ENCODE peak calls at places on chromosome 14, in nine cellular contexts. T is body of pancreas, D is upper lobe of right lung, Q is IMR-90, X is Peyer's patch, P is gastrocnemius medialis, A is lung, C is breast epithelium, V is H1. R is an unnamed sample. For H3K36me3 and H3K27me3, the result is how much of the 10 kb centered on the place peaks cover.

GRCh38 chr14:32307881-32308582 is 21.1 kb upstream of the AKAP6 start:
- DNase-seq in T (peak), D (no peak), Q (no peak), X (peak), P (no peak), A (no peak), C (no peak), V (no peak), R (no peak)

GRCh38 chr14:70955543-70956480 is 48.6 kb downstream of the PCNX1 start:
- DNase-seq in T (no peak), D (no peak), Q (peak), X (no peak), P (no peak), A (no peak), C (no peak), V (no peak), R (no peak)

GRCh38 chr14:68774771-68775613 is 17.9 kb downstream of the ZFP36L1 start:
- DNase-seq in T (peak), D (peak), Q (peak), X (no peak), P (peak), A (no peak), C (peak), V (no peak), R (no peak)

GRCh38 chr14:60721331-60722162 is 2.6 kb downstream of the SIX4 start:
- DNase-seq in T (peak), D (peak), Q (peak), X (peak), P (peak), A (peak), C (no peak), V (peak), R (no peak)

GRCh38 chr14:24271134-24271833 is at the start of gene RABGGTA:
- DNase-seq in T (peak), D (peak), Q (peak), X (peak), P (peak), A (peak), C (peak), V (peak), R (peak)

GRCh38 chr14:53044486-53044885 is 93.6 kb upstream of the FERMT2 start:
- DNase-seq in T (no peak), D (no peak), Q (peak), X (no peak), P (no peak), A (no peak), C (no peak), V (no peak), R (no peak)

GRCh38 chr14:53055003-53055402 is 98.1 kb downstream of the DDHD1 start:
- DNase-seq in T (no peak), D (no peak), Q (peak), X (no peak), P (no peak), A (no peak), C (no peak), V (no peak), R (no peak)

GRCh38 chr14:65277580-65278270 is 134.8 kb upstream of the FUT8 start:
- DNase-seq in T (no peak), D (no peak), Q (no peak), X (no peak), P (no peak), A (no peak), C (no peak), V (no peak), R (no peak)

GRCh38 chr14:61544448-61545202 is 150.7 kb upstream of the HIF1A start:
- DNase-seq in T (no peak), D (no peak), Q (no peak), X (no peak), P (no peak), A (no peak), C (no peak), V (no peak), R (no peak)

GRCh38 chr14:71206766-71207371 is 299.6 kb downstream of the PCNX1 start:
- DNase-seq in T (peak), D (no peak), Q (peak), X (no peak), P (no peak), A (no peak), C (peak), V (no peak), R (peak)

GRCh38 chr14:44847910-44848309 is 113.8 kb downstream of the KLHL28 start:
- DNase-seq in T (no peak), D (no peak), Q (peak), X (no peak), P (no peak), A (no peak), C (no peak), V (no peak), R (no peak)

GRCh38 chr14:37051680-37052079 is 120.7 kb downstream of the SLC25A21 start:
- DNase-seq in T (peak), D (no peak), Q (no peak), X (peak), P (no peak), A (no peak), C (no peak), V (no peak), R (no peak)

GRCh38 chr14:64719601-64720000 is 15.4 kb downstream of the PLEKHG3 start:
- DNase-seq in T (peak), D (no peak), Q (no peak), X (peak), P (no peak), A (no peak), C (no peak), V (no peak), R (no peak)

GRCh38 chr14:65164068-65164824 is 61.9 kb upstream of the MAX start:
- DNase-seq in T (peak), D (no peak), Q (peak), X (no peak), P (no peak), A (no peak), C (no peak), V (no peak), R (no peak)

GRCh38 chr14:92539419-92539818 is 25.8 kb downstream of the RIN3 start:
- DNase-seq in T (no peak), D (no peak), Q (peak), X (peak), P (no peak), A (no peak), C (no peak), V (no peak), R (no peak)

GRCh38 chr14:68137704-68138619 is 318.4 kb downstream of the RAD51B start:
- DNase-seq in T (peak), D (no peak), Q (peak), X (no peak), P (peak), A (peak), C (peak), V (peak), R (peak)

GRCh38 chr14:62696261-62696968 is 348.8 kb downstream of the KCNH5 start:
- DNase-seq in T (no peak), D (no peak), Q (no peak), X (no peak), P (no peak), A (no peak), C (no peak), V (peak), R (no peak)

GRCh38 chr14:24032727-24033418 is 18.9 kb upstream of the CARMIL3 start:
- DNase-seq in T (peak), D (no peak), Q (peak), X (no peak), P (peak), A (peak), C (no peak), V (no peak), R (peak)

GRCh38 chr14:69716483-69717187 is 50.3 kb upstream of the SRSF5 start:
- DNase-seq in T (no peak), D (no peak), Q (peak), X (no peak), P (no peak), A (no peak), C (peak), V (no peak), R (no peak)

GRCh38 chr14:35365130-35366047 is 39.2 kb downstream of the NFKBIA start:
- DNase-seq in T (peak), D (peak), Q (peak), X (peak), P (peak), A (peak), C (peak), V (no peak), R (peak)

GRCh38 chr14:72904840-72905561 is 11.1 kb upstream of the DPF3 start:
- DNase-seq in T (peak), D (no peak), Q (peak), X (no peak), P (peak), A (peak), C (peak), V (peak), R (peak)

GRCh38 chr14:77459072-77459723 is 1.3 kb downstream of the AHSA1 start:
- DNase-seq in T (peak), D (no peak), Q (peak), X (no peak), P (no peak), A (peak), C (no peak), V (peak), R (peak)

GRCh38 chr14:97584528-97584927 is 787.3 kb downstream of the VRK1 start:
- DNase-seq in T (no peak), D (no peak), Q (no peak), X (no peak), P (no peak), A (no peak), C (no peak), V (no peak), R (no peak)

GRCh38 chr14:66288511-66288910 is 197.7 kb upstream of the CCDC196 start:
- DNase-seq in T (no peak), D (no peak), Q (no peak), X (no peak), P (no peak), A (no peak), C (no peak), V (no peak), R (no peak)

GRCh38 chr14:66105819-66106218 is 380.4 kb upstream of the CCDC196 start:
- DNase-seq in T (no peak), D (no peak), Q (no peak), X (no peak), P (no peak), A (no peak), C (no peak), V (no peak), R (no peak)

GRCh38 chr14:22549304-22549962 is 39.6 kb downstream of the DAD1 start:
- DNase-seq in T (no peak), D (no peak), Q (no peak), X (no peak), P (no peak), A (no peak), C (no peak), V (no peak), R (no peak)
- H3K36me3 ChIP-seq in T (under half), D (under half), Q (under half), X (under half), P (under half), A (under half), C (under half), V (under half), R (under half)

DNA sequence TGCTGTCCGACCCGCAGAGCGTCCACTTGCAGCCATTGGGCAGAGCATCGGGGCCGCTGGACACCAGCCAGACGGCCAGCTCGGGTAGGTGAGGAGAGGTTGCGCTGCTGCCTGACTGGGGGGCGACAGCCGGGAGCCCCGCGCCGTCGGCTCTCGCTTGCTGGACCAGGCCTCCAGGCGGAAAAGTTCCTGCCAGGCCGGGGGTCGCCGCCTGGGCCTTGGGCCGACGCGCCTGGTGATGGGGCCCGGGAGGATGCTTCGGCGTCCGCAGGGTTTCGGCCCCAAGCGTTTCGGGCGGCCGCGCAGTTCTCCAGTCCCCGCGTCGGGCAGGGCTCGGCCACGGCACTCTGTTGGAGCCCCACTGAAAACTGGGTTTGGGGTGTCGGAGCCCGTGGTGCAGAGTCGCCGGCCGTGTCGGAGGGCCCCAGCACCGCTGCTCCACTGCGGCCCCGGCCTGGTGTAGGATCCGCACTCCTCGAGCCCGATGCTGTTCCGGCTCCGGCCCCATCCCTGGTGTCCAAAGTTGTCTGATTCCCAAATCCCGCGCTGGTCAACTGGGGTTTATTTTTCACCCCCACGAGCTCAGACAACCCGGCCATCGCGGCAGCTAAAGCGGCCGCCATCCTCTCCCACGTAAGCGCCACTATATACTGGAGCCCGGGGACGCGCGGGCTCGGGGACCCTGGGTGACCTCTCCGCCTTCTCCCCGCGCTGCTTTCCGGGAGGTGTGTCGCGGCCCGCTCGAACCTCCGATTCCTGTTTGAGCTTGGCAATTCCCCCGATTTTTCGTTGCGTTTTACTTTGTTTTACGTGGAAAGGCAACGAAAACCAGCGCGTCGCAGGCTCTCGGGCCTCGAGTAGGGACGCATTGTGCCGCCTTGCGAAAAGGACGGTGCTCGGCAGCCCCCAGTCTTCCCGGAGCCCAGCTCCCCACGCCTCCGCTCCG is 872 bp downstream of the VSX2 start:
- DNase-seq in T (no peak), D (no peak), Q (no peak), X (no peak), P (no peak), A (no peak), C (no peak), V (peak), R (no peak)
- H3K27me3 ChIP-seq in T (under half), D (half or more), Q (half or more), X (under half), P (half or more), A (under half), C (half or more), V (half or more), R (under half)

GRCh38 chr14:95218472-95219193 is 61.3 kb upstream of the DICER1 start:
- DNase-seq in T (no peak), D (no peak), Q (no peak), X (no peak), P (no peak), A (no peak), C (no peak), V (peak), R (no peak)

GRCh38 chr14:95218006-95218405 is 60.7 kb upstream of the DICER1 start:
- DNase-seq in T (no peak), D (no peak), Q (no peak), X (no peak), P (no peak), A (no peak), C (no peak), V (no peak), R (no peak)

GRCh38 chr14:95222151-95222631 is 64.9 kb upstream of the DICER1 start:
- DNase-seq in T (no peak), D (no peak), Q (peak), X (no peak), P (peak), A (no peak), C (no peak), V (no peak), R (no peak)

GRCh38 chr14:95222870-95223398 is 65.6 kb upstream of the DICER1 start:
- DNase-seq in T (no peak), D (no peak), Q (peak), X (no peak), P (peak), A (no peak), C (no peak), V (no peak), R (no peak)

GRCh38 chr14:95220663-95221231 is 63.4 kb upstream of the DICER1 start:
- DNase-seq in T (no peak), D (no peak), Q (peak), X (no peak), P (peak), A (no peak), C (no peak), V (no peak), R (no peak)
- H3K27ac ChIP-seq in T (peak), D (no peak), Q (no peak), X (no peak), P (peak), A (peak), C (no peak), V (no peak), R (no peak)

DNA sequence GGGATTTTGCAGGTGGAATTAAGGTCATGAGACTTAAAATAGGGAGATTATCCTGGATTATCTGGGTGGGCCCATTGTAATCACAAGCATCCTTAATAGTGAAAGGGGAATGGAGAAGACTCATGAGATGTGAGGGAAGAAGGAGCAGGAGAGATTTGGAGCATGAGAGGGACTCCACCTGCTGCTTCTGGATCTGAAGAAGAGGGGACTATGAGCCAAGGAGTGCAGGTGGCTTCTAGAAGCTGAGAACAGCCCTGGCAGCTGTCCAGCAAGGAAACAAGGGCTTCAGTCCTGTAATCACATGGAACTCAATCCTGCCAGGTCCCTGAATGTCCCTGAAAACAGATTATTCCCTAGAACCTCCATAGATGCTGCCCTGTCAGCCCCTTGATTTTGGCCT is 67.8 kb downstream of the PELI2 start:
- DNase-seq in T (peak), D (no peak), Q (no peak), X (no peak), P (no peak), A (no peak), C (no peak), V (no peak), R (no peak)
- H3K36me3 ChIP-seq in T (under half), D (under half), Q (under half), X (under half), P (under half), A (under half), C (under half), V (under half), R (under half)

DNA sequence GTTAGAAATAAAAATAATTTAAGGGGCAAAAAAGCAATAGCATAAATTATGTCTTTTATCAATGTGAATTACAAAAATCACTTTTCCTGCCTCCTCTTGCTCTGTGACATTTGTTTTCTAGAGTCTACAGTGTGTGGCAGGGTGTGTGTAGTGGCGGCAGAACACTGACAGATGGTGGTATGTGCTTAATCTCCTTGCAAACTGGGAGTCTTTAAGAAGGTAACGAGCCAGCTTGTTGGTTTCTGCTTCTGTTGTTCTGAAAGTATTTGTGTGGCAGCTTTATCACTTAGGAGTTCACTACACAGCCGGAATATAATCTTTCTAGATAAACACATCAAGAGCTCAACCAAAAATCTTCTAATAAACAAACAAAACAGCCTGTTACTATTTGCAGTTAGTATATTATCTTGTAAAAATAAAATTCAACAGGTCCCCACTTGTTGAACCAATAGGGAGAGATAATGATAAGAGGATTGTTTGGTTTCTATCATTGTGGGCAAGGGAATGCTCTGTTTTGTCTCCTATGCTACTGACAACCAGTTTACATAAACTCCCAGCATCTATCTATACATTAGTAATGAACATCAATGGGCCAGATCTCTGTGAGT is 13.0 kb downstream of the CDKL1 start:
- DNase-seq in T (peak), D (no peak), Q (no peak), X (no peak), P (no peak), A (no peak), C (no peak), V (no peak), R (no peak)
- H3K27me3 ChIP-seq in T (under half), D (under half), Q (under half), X (under half), P (under half), A (under half), C (under half), V (under half), R (under half)

GRCh38 chr14:59371762-59372161 is 93.4 kb downstream of the GPR135 start:
- DNase-seq in T (no peak), D (no peak), Q (no peak), X (no peak), P (no peak), A (no peak), C (no peak), V (no peak), R (no peak)

GRCh38 chr14:59374048-59374447 is 91.1 kb downstream of the GPR135 start:
- DNase-seq in T (no peak), D (no peak), Q (no peak), X (no peak), P (no peak), A (no peak), C (no peak), V (no peak), R (no peak)

GRCh38 chr14:59377485-59377884 is 87.7 kb downstream of the GPR135 start:
- DNase-seq in T (no peak), D (no peak), Q (no peak), X (no peak), P (no peak), A (no peak), C (no peak), V (no peak), R (no peak)

GRCh38 chr14:59377991-59378720 is 87.0 kb downstream of the GPR135 start:
- DNase-seq in T (no peak), D (no peak), Q (no peak), X (no peak), P (no peak), A (no peak), C (no peak), V (no peak), R (no peak)

DNA sequence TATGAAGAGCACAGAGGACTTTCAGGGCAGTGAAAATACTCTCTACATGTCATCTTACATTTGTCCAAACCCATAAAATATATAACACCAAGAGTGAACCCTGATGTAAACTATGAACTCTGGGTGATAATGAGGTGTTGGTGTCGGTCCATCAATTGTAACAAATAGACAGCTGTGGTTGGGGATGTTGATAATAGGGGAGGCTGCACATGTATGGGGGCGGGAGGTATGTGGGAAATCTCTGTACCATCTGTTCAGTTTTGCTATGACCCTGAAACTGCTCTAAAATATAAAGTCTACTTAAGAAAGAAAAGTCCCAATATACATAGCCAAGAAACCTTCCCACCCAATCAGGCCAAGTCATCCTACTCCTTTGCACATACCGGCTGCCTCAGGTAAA is 88.5 kb downstream of the GPR135 start:
- DNase-seq in T (no peak), D (no peak), Q (no peak), X (no peak), P (no peak), A (no peak), C (no peak), V (no peak), R (no peak)
- H3K27ac ChIP-seq in T (no peak), D (peak), Q (no peak), X (no peak), P (no peak), A (no peak), C (peak), V (no peak), R (peak)

DNA sequence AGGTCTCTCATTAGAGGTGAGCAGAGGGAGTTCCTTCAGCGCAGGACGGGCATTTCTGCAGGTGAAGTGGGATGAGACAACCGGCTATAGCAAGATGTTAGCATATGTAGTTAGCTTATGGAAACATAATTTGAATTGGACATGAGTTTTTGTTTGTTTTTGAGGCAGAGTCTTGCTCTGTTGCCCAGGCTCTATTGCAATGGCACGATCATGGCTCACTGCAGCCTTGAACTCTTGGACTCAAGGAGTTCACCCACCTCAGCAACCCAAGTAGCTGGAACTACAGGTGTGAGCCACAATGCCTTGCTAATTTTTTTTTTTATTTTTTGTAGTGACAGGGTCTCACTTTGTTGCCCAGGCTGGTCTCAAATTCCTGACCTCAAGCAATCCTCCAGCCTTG is 69.2 kb downstream of the RCOR1 start:
- DNase-seq in T (no peak), D (no peak), Q (no peak), X (no peak), P (no peak), A (no peak), C (no peak), V (no peak), R (no peak)
- H3K36me3 ChIP-seq in T (under half), D (under half), Q (under half), X (under half), P (under half), A (under half), C (under half), V (under half), R (under half)

R was measured in right atrium auricular region.